ENCODE peak calls at places on chromosomes 13 and 19, in five cellular contexts. Q, R, V, L and J are unnamed samples.
A peak's percentile ranks its signal among the peaks of the same experiment; 100 is the strongest.

GRCh38 chr19:3375221-3376088 is 9.1 kb downstream of the NFIC start:
- DNase-seq in R (peak; percentile 81), Q (no peak), L (peak; percentile 98), V (peak; percentile 92), J (peak; percentile 51)

GRCh38 chr13:90534617-90535340 is 812.7 kb upstream of the MIR17HG start:
- DNase-seq in V (no peak), R (no peak), Q (no peak), L (no peak), J (no peak)

GRCh38 chr19:11005521-11005920 is 44.7 kb downstream of the SMARCA4 start:
- DNase-seq in R (no peak), L (no peak), Q (no peak), V (no peak), J (no peak)

GRCh38 chr19:3243851-3244700 is 19.6 kb downstream of the CELF5 start:
- DNase-seq in R (no peak), V (no peak), L (peak; percentile 55), Q (peak; percentile 43), J (peak; percentile 48)

GRCh38 chr13:79830426-79830825 is 349.5 kb downstream of the NDFIP2 start:
- DNase-seq in V (no peak), R (no peak), L (no peak), Q (no peak), J (no peak)

GRCh38 chr19:29176981-29177754 is 35.8 kb downstream of the UQCRFS1 start:
- DNase-seq in R (no peak), L (no peak), V (no peak), Q (no peak), J (no peak)

GRCh38 chr13:40064723-40065122 is 409.3 kb downstream of the COG6 start:
- DNase-seq in Q (peak; percentile 84), V (peak; percentile 61), L (no peak), R (peak; percentile 44), J (peak; percentile 90)

GRCh38 chr13:45401306-45401705 is 16.9 kb downstream of the SLC25A30 start:
- DNase-seq in R (no peak), V (no peak), L (no peak), Q (no peak), J (no peak)

GRCh38 chr13:55516610-55517009 is 1624.1 kb upstream of the PRR20A start:
- DNase-seq in L (no peak), V (no peak), R (no peak), Q (no peak), J (no peak)

GRCh38 chr13:75935805-75936204 is 299.7 kb downstream of the LMO7 start:
- DNase-seq in R (no peak), L (no peak), Q (no peak), V (no peak), J (no peak)

GRCh38 chr13:21124853-21125252 is 51.5 kb downstream of the SKA3 start:
- DNase-seq in Q (peak; percentile 10), R (no peak), L (peak; percentile 18), V (no peak), J (peak; percentile 42)

GRCh38 chr13:88068975-88069374 is 397.8 kb downstream of the SLITRK5 start:
- DNase-seq in Q (no peak), R (no peak), V (no peak), L (no peak), J (no peak)

GRCh38 chr19:19276386-19276785 is 3.3 kb upstream of the TM6SF2 start:
- DNase-seq in R (no peak), V (no peak), Q (peak; percentile 83), L (no peak), J (no peak)

GRCh38 chr13:72565893-72566292 is 161.5 kb downstream of the MZT1 start:
- DNase-seq in Q (peak; percentile 11), R (no peak), V (no peak), L (peak; percentile 14), J (no peak)

GRCh38 chr19:10009269-10009665 is 1.0 kb downstream of the COL5A3 start:
- DNase-seq in L (peak; percentile 46), V (peak; percentile 68), R (no peak), Q (peak; percentile 75), J (peak; percentile 64)

GRCh38 chr19:6103217-6103644 is 7.1 kb downstream of the RFX2 start:
- DNase-seq in V (peak; percentile 90), L (peak; percentile 92), Q (peak; percentile 63), R (peak; percentile 84), J (peak; percentile 95)

GRCh38 chr19:2329528-2329927 is 1.0 kb downstream of the SPPL2B start:
- DNase-seq in V (no peak), R (no peak), Q (no peak), L (no peak), J (no peak)

GRCh38 chr13:110698689-110699088 is 7.2 kb downstream of the CARS2 start:
- DNase-seq in R (no peak), V (no peak), Q (no peak), L (no peak), J (no peak)

GRCh38 chr13:24038405-24038804 is 122.1 kb upstream of the SPATA13 start:
- DNase-seq in L (no peak), R (no peak), V (no peak), Q (peak; percentile 53), J (peak; percentile 55)

GRCh38 chr13:57633950-57634828 is 2.6 kb downstream of the PCDH17 start:
- DNase-seq in R (no peak), V (peak; percentile 42), L (peak; percentile 7), Q (no peak), J (no peak)

GRCh38 chr13:57630661-57631606 is 610 bp upstream of the PCDH17 start:
- DNase-seq in R (no peak), L (peak; percentile 8), Q (peak; percentile 3), V (no peak), J (no peak)

GRCh38 chr13:57631607-57632275 is at the start of gene PCDH17:
- DNase-seq in Q (peak; percentile 25), V (peak; percentile 37), R (no peak), L (peak; percentile 41), J (no peak)

GRCh38 chr13:57633141-57633949 is 1.8 kb downstream of the PCDH17 start:
- DNase-seq in R (no peak), Q (no peak), L (peak; percentile 18), V (peak; percentile 57), J (no peak)

GRCh38 chr13:57632276-57633140 is 964 bp downstream of the PCDH17 start:
- DNase-seq in L (no peak), Q (no peak), R (no peak), V (peak; percentile 41), J (no peak)
- H3K27me3 ChIP-seq in L (peaks cover 30% of the 10 kb centered on the region), Q (peaks cover 35% of the 10 kb centered on the region), R (peaks cover 6% of the 10 kb centered on the region), V (no peaks in the 10 kb centered on the region), J (peaks cover 41% of the 10 kb centered on the region)

GRCh38 chr13:73970413-73971055 is 163.7 kb downstream of the KLF12 start:
- DNase-seq in Q (peak; percentile 5), L (no peak), R (no peak), V (no peak), J (no peak)
- H3K4me3 ChIP-seq in Q (no peak overlapping the region), L (no peak overlapping the region), R (no peak overlapping the region), V (no peak overlapping the region), J (no peak overlapping the region)

GRCh38 chr19:54063350-54064078 is at the start of gene VSTM1:
- DNase-seq in L (no peak), V (no peak), Q (no peak), R (no peak), J (no peak)
- H3K27me3 ChIP-seq in L (no peaks in the 10 kb centered on the region), V (no peaks in the 10 kb centered on the region), Q (no peaks in the 10 kb centered on the region), R (no peaks in the 10 kb centered on the region), J (peaks cover 30% of the 10 kb centered on the region)

DNA sequence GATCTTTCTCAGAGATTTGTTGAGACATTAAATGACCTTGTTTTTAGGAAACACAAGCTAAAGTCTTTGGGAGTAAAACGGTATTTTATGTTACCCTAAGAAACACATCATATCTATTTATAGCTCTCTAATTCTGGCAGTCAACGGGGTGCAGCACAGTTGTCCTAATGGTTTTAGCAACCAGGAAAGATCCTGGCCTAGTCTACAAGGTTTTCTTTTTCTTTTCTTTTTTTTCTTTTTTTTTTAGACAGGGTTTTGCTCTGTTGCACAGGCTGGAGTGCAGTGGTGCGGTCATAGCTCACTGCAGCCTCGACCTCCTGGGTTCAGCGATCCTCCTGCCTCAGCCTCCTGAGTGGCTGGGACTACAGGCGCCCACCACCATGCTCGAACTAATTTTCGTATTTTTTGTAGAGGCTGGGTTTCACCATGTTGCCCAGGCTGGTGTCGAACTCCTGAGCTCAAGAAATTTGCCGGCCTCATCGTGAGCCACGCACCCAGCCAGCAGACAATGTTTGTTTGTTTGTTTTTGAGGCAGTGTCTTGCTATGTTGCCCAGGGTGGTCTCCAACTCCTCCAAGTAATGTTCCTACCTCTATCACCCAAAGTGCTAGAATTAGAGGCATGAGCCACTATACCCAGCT is 759 bp upstream of the COX7A1 start:
- DNase-seq in L (no peak), R (no peak), Q (no peak), V (peak; percentile 26), J (no peak)
- H3K4me3 ChIP-seq in L (peak overlapping the region; percentile 69), R (peak overlapping the region; percentile 83), Q (no peak overlapping the region), V (peak overlapping the region; percentile 57), J (no peak overlapping the region)